ENCODE peak calls at places on chromosomes 1 and 21, in four cellular contexts. L is lower leg skin, B is COR-L47, Q is neural crest cell. S is an unnamed sample.

GRCh38 chr1:159928491-159929050 is 3.3 kb upstream of the TAGLN2 start:
- DNase-seq in L (no peak), Q (no peak), B (no peak), S (peak)

GRCh38 chr1:172745014-172745413 is 86.1 kb downstream of the FASLG start:
- DNase-seq in L (no peak), B (no peak), Q (no peak), S (peak)

GRCh38 chr1:45557422-45557944 is 6.9 kb downstream of the AKR1A1 start:
- DNase-seq in Q (no peak), L (no peak), B (peak), S (no peak)

GRCh38 chr1:9615316-9616063 is 26.8 kb downstream of the TMEM201 start:
- DNase-seq in Q (peak), L (no peak), B (peak), S (peak)

GRCh38 chr1:240310226-240310925 is 218.7 kb downstream of the FMN2 start:
- DNase-seq in B (no peak), Q (no peak), L (no peak), S (no peak)

GRCh38 chr1:225602590-225603206 is 50.2 kb downstream of the ENAH start:
- DNase-seq in L (no peak), Q (no peak), B (no peak), S (no peak)

GRCh38 chr1:168439451-168440375 is 104.1 kb downstream of the XCL2 start:
- DNase-seq in Q (peak), B (peak), L (peak), S (peak)

GRCh38 chr1:65480684-65481405 is 60.4 kb downstream of the LEPR start:
- DNase-seq in Q (no peak), B (no peak), L (no peak), S (no peak)

GRCh38 chr1:210882414-210883221 is 251.3 kb downstream of the KCNH1 start:
- DNase-seq in Q (no peak), L (no peak), B (no peak), S (no peak)

GRCh38 chr21:42317341-42317741 is 2.1 kb upstream of the TFF3 start:
- DNase-seq in L (peak), Q (no peak), B (peak), S (no peak)

S was measured in B cell.